ENCODE peak calls at places on chromosomes 13 and 19, in four cellular contexts. B is upper lobe of left lung, W is ovary, L is GM23338. O is an unnamed sample.

GRCh38 chr19:18649371-18650047 is 12.7 kb downstream of the KLHL26 start:
- DNase-seq in B (peak), W (peak), L (no peak), O (no peak)

GRCh38 chr19:47369923-47370625 is 21.0 kb downstream of the DHX34 start:
- DNase-seq in B (peak), W (no peak), L (no peak), O (no peak)

GRCh38 chr13:22194106-22194810 is 523.4 kb downstream of the FGF9 start:
- DNase-seq in B (no peak), W (no peak), L (no peak), O (no peak)

GRCh38 chr19:35843676-35844481 is 8.4 kb downstream of the NPHS1 start:
- DNase-seq in B (no peak), W (no peak), L (peak), O (no peak)

GRCh38 chr13:69374036-69374435 is 733.6 kb upstream of the ATXN8OS start:
- DNase-seq in B (no peak), W (no peak), L (no peak), O (no peak)

GRCh38 chr13:77521595-77522367 is 13.7 kb upstream of the SCEL start:
- DNase-seq in B (peak), W (no peak), L (peak), O (no peak)

GRCh38 chr19:21328402-21328801 is 808 bp downstream of the ZNF708 start:
- DNase-seq in B (no peak), W (no peak), L (peak), O (peak)

GRCh38 chr19:7483720-7484201 is 5.1 kb downstream of the PEX11G start:
- DNase-seq in B (no peak), W (no peak), L (no peak), O (no peak)

GRCh38 chr13:81597101-81597500 is 1256.2 kb upstream of the SPRY2 start:
- DNase-seq in B (no peak), W (no peak), L (no peak), O (no peak)

GRCh38 chr13:98293570-98294142 is 116.6 kb upstream of the RNF113B start:
- DNase-seq in B (no peak), W (no peak), L (no peak), O (no peak)

GRCh38 chr19:46107371-46107770 is 17.1 kb downstream of the IGFL3 start:
- DNase-seq in B (no peak), W (no peak), L (no peak), O (no peak)

GRCh38 chr19:8513687-8514504 is at the start of gene ZNF414:
- DNase-seq in B (peak), W (peak), L (peak), O (peak)

GRCh38 chr19:3733549-3734309 is 25.5 kb downstream of the TJP3 start:
- DNase-seq in B (no peak), W (no peak), L (no peak), O (no peak)

GRCh38 chr13:72651196-72651595 is 76.2 kb downstream of the MZT1 start:
- DNase-seq in B (no peak), W (no peak), L (peak), O (no peak)

GRCh38 chr19:41641879-41642485 is 15.1 kb upstream of the CEACAM4 start:
- DNase-seq in B (peak), W (no peak), L (peak), O (peak)

GRCh38 chr13:87810391-87810801 is 139.2 kb downstream of the SLITRK5 start:
- DNase-seq in B (no peak), W (no peak), L (peak), O (no peak)

GRCh38 chr19:2424686-2425621 is 2.4 kb downstream of the TIMM13 start:
- DNase-seq in B (no peak), W (peak), L (peak), O (no peak)

GRCh38 chr19:58571575-58571947 is 1.6 kb downstream of the MZF1 start:
- DNase-seq in B (peak), W (peak), L (no peak), O (no peak)

GRCh38 chr19:14474827-14475226 is 327 bp downstream of the PTGER1 start:
- DNase-seq in B (no peak), W (no peak), L (no peak), O (no peak)

GRCh38 chr13:39452412-39452811 is 150.6 kb downstream of the LHFPL6 start:
- DNase-seq in B (no peak), W (no peak), L (no peak), O (no peak)

GRCh38 chr13:80841346-80841882 is 500.5 kb upstream of the SPRY2 start:
- DNase-seq in B (no peak), W (no peak), L (no peak), O (no peak)

GRCh38 chr19:14603990-14604387 is 21.1 kb downstream of the CLEC17A start:
- DNase-seq in B (no peak), W (no peak), L (no peak), O (peak)

GRCh38 chr13:40013554-40013953 is 358.1 kb downstream of the COG6 start:
- DNase-seq in B (no peak), W (no peak), L (no peak), O (no peak)

GRCh38 chr19:34232566-34233481 is 21.5 kb upstream of the GARRE1 start:
- DNase-seq in B (no peak), W (peak), L (no peak), O (no peak)

GRCh38 chr13:113813749-113814434 is 50.0 kb downstream of the GAS6 start:
- DNase-seq in B (peak), W (peak), L (no peak), O (no peak)

GRCh38 chr19:11963566-11964355 is 1.1 kb upstream of the ZNF763 start:
- DNase-seq in B (peak), W (peak), L (peak), O (peak)

GRCh38 chr13:97621025-97621424 is 187.1 kb downstream of the RAP2A start:
- DNase-seq in B (no peak), W (no peak), L (no peak), O (no peak)

GRCh38 chr13:60448907-60449510 is 52.0 kb downstream of the TDRD3 start:
- DNase-seq in B (no peak), W (no peak), L (peak), O (peak)

GRCh38 chr19:33199441-33200265 is 5.5 kb downstream of the LRP3 start:
- DNase-seq in B (no peak), W (no peak), L (no peak), O (no peak)

GRCh38 chr13:27296496-27296895 is 25.9 kb downstream of the RASL11A start:
- DNase-seq in B (no peak), W (no peak), L (no peak), O (no peak)

GRCh38 chr13:100039740-100040139 is 49.2 kb upstream of the PCCA start:
- DNase-seq in B (no peak), W (no peak), L (no peak), O (no peak)
- H3K4me3 ChIP-seq in B (no peak), W (no peak), L (no peak), O (no peak)

GRCh38 chr19:1238373-1239303 is 833 bp upstream of the CBARP start:
- DNase-seq in B (no peak), W (no peak), L (no peak), O (no peak)
- H3K4me3 ChIP-seq in B (peak), W (peak), L (peak), O (peak)

GRCh38 chr19:49874503-49875157 is 2.5 kb downstream of the AKT1S1 start:
- DNase-seq in B (no peak), W (no peak), L (no peak), O (no peak)
- H3K4me3 ChIP-seq in B (no peak), W (no peak), L (no peak), O (no peak)

DNA sequence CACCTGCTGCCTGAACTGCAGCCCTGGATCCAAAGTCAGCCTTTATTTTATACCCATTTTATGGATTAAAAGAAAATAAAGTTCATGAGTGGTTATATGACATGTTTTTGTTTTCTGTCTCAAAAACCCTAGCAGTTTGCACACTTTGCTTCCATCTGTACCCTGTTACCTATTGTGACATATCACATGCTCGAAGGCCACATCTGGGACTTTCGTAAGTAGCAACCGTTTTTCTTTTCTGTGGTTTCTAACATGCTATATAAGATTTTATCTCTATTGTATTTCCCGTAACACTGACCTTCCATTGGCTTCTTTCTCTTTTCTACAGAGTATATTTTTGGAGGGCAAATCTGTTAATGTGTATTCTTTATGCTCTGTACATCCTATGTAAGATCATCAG is 1007.2 kb downstream of the PCDH9 start:
- DNase-seq in B (no peak), W (no peak), L (no peak), O (peak)
- H3K4me3 ChIP-seq in B (no peak), W (no peak), L (no peak), O (no peak)

DNA sequence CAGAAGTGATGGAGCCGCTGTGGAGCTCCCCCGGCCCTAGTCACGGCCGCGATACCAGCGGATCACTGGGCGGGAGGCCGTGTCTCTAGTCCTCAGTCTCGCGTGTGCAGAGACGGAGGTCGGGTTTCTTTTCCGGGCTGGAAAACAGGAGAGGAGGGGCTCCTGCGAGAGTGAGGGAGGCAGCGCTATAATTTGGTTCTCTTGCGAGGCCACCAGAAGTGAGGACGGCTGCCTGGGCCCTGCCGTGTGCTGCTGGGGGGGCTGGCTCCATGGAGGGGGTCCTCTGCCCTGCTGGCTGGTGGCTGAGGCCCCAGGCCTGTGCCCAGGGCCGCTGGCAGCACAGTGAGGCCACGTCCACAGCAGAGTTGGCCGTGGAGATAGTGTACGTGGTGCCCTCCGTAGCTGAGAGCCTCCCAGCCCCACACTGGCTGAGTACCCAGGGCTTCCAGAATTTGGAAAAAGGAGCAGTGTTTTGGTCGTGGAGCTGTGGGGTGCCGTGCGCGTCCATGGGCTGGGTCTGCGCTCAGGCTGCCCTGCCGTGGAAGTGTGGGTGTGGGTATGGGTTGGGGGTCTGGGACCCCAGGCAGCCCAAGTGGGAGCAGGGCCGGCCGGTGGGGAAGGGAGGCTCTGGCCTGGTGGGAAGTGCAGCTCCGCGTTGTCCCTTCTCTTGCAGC is 5.8 kb downstream of the PTBP1 start:
- DNase-seq in B (no peak), W (no peak), L (peak), O (no peak)
- H3K4me3 ChIP-seq in B (peak), W (no peak), L (no peak), O (no peak)

GRCh38 chr19:6364353-6364752 is 3.0 kb downstream of the CLPP start:
- DNase-seq in B (no peak), W (no peak), L (no peak), O (no peak)

GRCh38 chr19:6362024-6362344 is 653 bp downstream of the CLPP start:
- DNase-seq in B (no peak), W (no peak), L (no peak), O (peak)

GRCh38 chr19:6363429-6363828 is 2.1 kb downstream of the CLPP start:
- DNase-seq in B (peak), W (no peak), L (no peak), O (no peak)

GRCh38 chr19:6359942-6360341 is 1.4 kb upstream of the CLPP start:
- DNase-seq in B (no peak), W (no peak), L (no peak), O (no peak)

DNA sequence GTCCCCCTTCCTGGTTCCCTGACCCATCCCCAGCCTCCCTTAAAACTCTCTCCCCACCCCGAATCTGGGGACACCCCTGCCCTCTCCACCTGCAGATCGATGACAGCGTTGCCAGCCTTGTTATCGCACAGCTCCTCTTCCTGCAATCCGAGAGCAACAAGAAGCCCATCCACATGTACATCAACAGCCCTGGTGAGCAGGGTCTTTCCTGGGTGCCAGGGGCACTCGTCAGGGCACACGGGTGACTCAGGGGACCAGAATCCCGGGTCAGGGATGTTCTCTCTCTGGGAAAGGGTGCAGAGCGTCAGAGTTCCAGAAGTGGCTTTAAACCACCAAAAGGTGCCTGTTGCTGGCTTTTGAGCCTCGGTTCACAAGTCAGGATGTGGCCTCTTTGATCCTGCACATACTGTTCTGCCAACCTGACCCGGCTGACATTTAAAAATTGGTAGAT is 1.0 kb downstream of the CLPP start:
- DNase-seq in B (no peak), W (no peak), L (no peak), O (peak)
- H3K4me3 ChIP-seq in B (peak), W (peak), L (peak), O (peak)

GRCh38 chr13:106349080-106349841 is 186.2 kb downstream of the EFNB2 start:
- DNase-seq in B (peak), W (no peak), L (peak), O (no peak)
- H3K4me3 ChIP-seq in B (peak), W (peak), L (peak), O (no peak)

GRCh38 chr19:52992109-52993004 is 21.4 kb upstream of the ERVV-1 start:
- DNase-seq in B (no peak), W (peak), L (peak), O (no peak)
- H3K4me3 ChIP-seq in B (peak), W (peak), L (peak), O (no peak)